ENCODE peak calls at places on chromosomes 3 and 15, in ten cellular contexts. Y is CD4-positive, CD25-positive, alpha-beta regulatory T cell; M is SJSA1; X is neuronal stem cell; K is mammary epithelial cell; P is CD8-positive, alpha-beta memory T cell; H is GM23248; Z is HCT116; E is PC-9; W is neural progenitor cell. B is an unnamed sample.
A peak's percentile ranks its signal among the peaks of the same experiment; 100 is the strongest.

GRCh38 chr15:29934251-29934650 is 112.0 kb upstream of the TJP1 start:
- DNase-seq in Y (no peak), Z (no peak), W (no peak), P (no peak), H (peak; percentile 59), E (peak; percentile 91), X (no peak), K (peak; percentile 76), M (peak; percentile 89), B (no peak)

GRCh38 chr3:116963802-116964201 is 254.2 kb downstream of the TUSC7 start:
- DNase-seq in W (no peak), H (no peak), K (no peak), P (no peak), Z (no peak), Y (no peak), E (no peak), M (no peak), X (no peak), B (no peak)

GRCh38 chr3:43246956-43247355 is 39.4 kb upstream of the SNRK start:
- DNase-seq in X (peak; percentile 5), K (no peak), Z (no peak), Y (no peak), M (no peak), E (no peak), H (no peak), W (peak; percentile 32), P (peak; percentile 6), B (no peak)

GRCh38 chr3:10962481-10963036 is 30.0 kb upstream of the SLC6A1 start:
- DNase-seq in H (no peak), X (no peak), Z (no peak), E (no peak), W (no peak), P (no peak), M (no peak), Y (no peak), K (no peak), B (no peak)

GRCh38 chr15:67070150-67070549 is 4.7 kb downstream of the SMAD3 start:
- DNase-seq in H (no peak), Z (no peak), M (no peak), K (peak; percentile 55), E (no peak), X (no peak), P (no peak), W (no peak), Y (no peak), B (no peak)

GRCh38 chr3:58047806-58048205 is 39.6 kb downstream of the FLNB start:
- DNase-seq in X (no peak), W (no peak), E (peak; percentile 86), H (peak; percentile 95), M (peak; percentile 93), Y (no peak), K (no peak), P (no peak), Z (no peak), B (no peak)

GRCh38 chr15:93451265-93451664 is 362.3 kb upstream of the RGMA start:
- DNase-seq in M (no peak), W (peak; percentile 61), X (no peak), H (no peak), K (no peak), P (no peak), E (no peak), Y (no peak), Z (no peak), B (no peak)

GRCh38 chr15:99421172-99421656 is 144.6 kb upstream of the MEF2A start:
- DNase-seq in Y (peak; percentile 43), M (no peak), X (no peak), P (peak; percentile 24), H (no peak), E (no peak), Z (no peak), K (no peak), W (peak; percentile 61), B (no peak)

DNA sequence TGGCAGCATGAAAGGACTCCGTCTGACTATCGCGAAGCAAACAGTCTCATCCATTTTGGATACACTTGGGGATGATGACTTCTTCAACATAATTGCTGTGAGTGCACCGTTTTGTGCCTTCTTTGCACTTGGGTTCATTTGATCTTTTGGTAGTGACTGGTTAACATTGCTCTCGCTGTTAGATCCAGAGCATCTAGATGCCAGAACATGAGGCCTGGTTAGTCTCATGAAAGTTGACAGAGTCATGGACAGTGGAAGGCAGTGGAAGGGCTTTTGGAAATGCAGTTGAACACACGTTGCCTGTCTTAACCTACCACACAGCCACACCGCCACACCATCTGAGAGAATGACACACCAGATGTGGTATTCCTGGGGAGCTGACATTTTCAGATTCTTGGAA is 357.9 kb downstream of the LRTM1 start:
- DNase-seq in K (no peak), Z (no peak), H (no peak), W (no peak), P (no peak), M (no peak), E (no peak), X (no peak), Y (no peak), B (no peak)
- H3K9me3 ChIP-seq in K (peaks cover 4% of the 10 kb centered on the region), Z (no peaks in the 10 kb centered on the region), H (no peaks in the 10 kb centered on the region), W (no peaks in the 10 kb centered on the region), P (no peaks in the 10 kb centered on the region), M (no peaks in the 10 kb centered on the region), E (no peaks in the 10 kb centered on the region), X (no peaks in the 10 kb centered on the region), Y (no peaks in the 10 kb centered on the region), B (no peaks in the 10 kb centered on the region)

GRCh38 chr15:63234479-63234878 is 42.9 kb upstream of the APH1B start:
- DNase-seq in E (no peak), W (no peak), M (peak; percentile 77), K (peak; percentile 44), X (no peak), P (no peak), Y (no peak), Z (no peak), H (peak; percentile 68), B (no peak)

GRCh38 chr15:63232400-63232799 is 43.0 kb downstream of the RAB8B start:
- DNase-seq in H (peak; percentile 34), E (no peak), X (no peak), Z (no peak), M (no peak), Y (peak; percentile 58), K (no peak), W (no peak), P (peak; percentile 42), B (no peak)

GRCh38 chr15:63231717-63232116 is 42.3 kb downstream of the RAB8B start:
- DNase-seq in X (no peak), Z (no peak), E (no peak), P (no peak), Y (peak; percentile 15), W (no peak), M (no peak), H (peak; percentile 49), K (no peak), B (no peak)

GRCh38 chr15:63232943-63233342 is 43.5 kb downstream of the RAB8B start:
- DNase-seq in K (no peak), M (no peak), Z (no peak), W (no peak), X (no peak), H (peak; percentile 30), E (no peak), Y (no peak), P (no peak), B (no peak)

DNA sequence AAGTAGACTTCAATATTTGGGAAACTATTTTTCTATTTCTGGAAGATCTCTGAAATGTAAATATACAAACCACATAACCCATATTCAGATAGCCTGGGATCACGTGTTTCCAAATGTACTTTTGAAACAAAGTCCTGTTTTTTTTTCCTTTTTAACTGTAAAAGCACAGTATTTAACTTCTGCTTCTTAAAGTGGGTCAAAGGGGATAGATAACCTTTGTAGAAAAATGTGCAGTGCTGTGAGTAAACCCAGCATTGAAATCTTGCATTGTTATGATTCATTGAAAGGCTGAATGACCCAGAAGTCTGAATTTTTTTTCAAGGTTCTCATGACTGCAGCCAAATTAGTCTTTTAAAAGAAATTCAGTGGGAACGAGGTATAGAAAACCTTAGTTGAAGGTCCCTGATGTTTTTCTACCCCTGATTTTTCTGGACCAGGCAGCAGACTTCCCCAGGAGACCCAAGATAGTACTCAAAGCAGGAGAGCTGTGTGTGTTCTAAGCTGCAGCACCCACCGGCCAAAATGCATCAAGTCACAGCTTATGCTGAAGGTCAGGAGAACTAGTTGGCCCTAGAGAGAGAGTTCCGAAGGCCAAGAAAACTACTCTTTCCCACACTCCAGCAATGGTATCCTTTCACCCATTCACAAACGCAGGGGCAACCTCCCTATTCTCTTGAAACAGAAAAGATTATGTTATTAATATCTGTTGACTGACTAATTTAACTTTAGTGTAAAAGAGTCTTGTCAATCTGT is 43.6 kb upstream of the APH1B start:
- DNase-seq in W (no peak), Y (no peak), K (no peak), Z (no peak), E (peak; percentile 41), M (peak; percentile 71), X (no peak), H (peak; percentile 85), P (no peak), B (no peak)
- H3K9me3 ChIP-seq in W (no peaks in the 10 kb centered on the region), Y (no peaks in the 10 kb centered on the region), K (no peaks in the 10 kb centered on the region), Z (no peaks in the 10 kb centered on the region), E (no peaks in the 10 kb centered on the region), M (no peaks in the 10 kb centered on the region), X (no peaks in the 10 kb centered on the region), H (no peaks in the 10 kb centered on the region), P (no peaks in the 10 kb centered on the region), B (no peaks in the 10 kb centered on the region)

GRCh38 chr15:20345401-20345958 is 196.1 kb downstream of the GOLGA6L6 start:
- DNase-seq in Z (no peak), Y (no peak), H (no peak), M (no peak), W (no peak), P (no peak), K (no peak), E (peak; percentile 21), X (no peak), B (no peak)

GRCh38 chr15:20344601-20345400 is 196.8 kb downstream of the GOLGA6L6 start:
- DNase-seq in K (peak; percentile 12), H (no peak), W (no peak), Y (no peak), M (no peak), X (no peak), P (no peak), Z (no peak), E (peak; percentile 37), B (no peak)

GRCh38 chr15:20340931-20341661 is 200.5 kb downstream of the GOLGA6L6 start:
- DNase-seq in H (no peak), P (peak; percentile 44), Y (no peak), E (no peak), K (peak; percentile 57), X (no peak), Z (no peak), M (no peak), W (peak; percentile 47), B (peak; percentile 49)

GRCh38 chr15:20340331-20340811 is 201.2 kb downstream of the GOLGA6L6 start:
- DNase-seq in Y (no peak), P (no peak), M (no peak), H (no peak), E (peak; percentile 54), X (no peak), W (no peak), Z (no peak), K (peak; percentile 17), B (peak; percentile 49)

DNA sequence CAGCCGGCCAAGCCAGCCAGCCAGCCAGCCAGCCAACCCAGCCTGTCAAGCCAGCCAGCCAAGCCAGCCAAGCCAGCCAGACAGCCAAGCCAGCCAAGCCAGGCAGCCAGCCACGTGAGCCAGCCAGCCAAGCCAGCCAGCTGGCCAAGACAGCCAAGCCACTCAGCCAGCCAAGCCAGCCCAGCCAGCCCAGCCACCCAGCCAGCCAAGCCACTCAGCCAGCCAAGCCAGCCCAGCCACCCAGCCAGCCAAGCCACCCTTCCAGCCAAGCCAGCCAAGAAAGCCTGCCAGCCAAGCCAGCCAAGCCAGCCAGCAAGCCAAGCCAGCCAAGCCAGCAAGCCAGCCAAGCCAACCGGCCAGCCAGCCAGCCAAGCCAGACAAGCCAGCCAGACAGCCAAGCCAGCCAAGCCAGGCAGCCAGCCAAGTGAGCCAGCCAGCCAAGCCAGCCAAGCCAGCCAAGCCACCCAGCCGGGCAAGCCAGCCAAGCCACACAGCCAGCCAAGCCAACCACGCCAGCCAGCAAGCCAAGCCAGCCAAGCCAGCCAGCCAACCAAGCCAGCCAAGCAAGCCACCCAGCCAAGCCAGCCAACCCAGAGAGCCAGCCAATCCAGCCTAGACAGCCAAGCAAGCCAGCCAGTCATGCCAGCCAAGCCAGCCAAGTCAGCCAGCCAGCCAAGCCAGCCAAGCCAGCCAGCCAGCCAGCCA is 199.5 kb downstream of the GOLGA6L6 start:
- DNase-seq in Z (no peak), X (no peak), H (no peak), K (peak; percentile 42), W (peak; percentile 45), E (no peak), M (no peak), P (peak; percentile 42), Y (no peak), B (peak; percentile 47)
- H3K9me3 ChIP-seq in Z (peaks cover 66% of the 10 kb centered on the region), X (peaks cover 20% of the 10 kb centered on the region), H (no peaks in the 10 kb centered on the region), K (peaks cover 28% of the 10 kb centered on the region), W (peaks cover 28% of the 10 kb centered on the region), E (peaks cover 3% of the 10 kb centered on the region), M (peaks cover 13% of the 10 kb centered on the region), P (no peaks in the 10 kb centered on the region), Y (peaks cover 17% of the 10 kb centered on the region), B (peaks cover 8% of the 10 kb centered on the region)

DNA sequence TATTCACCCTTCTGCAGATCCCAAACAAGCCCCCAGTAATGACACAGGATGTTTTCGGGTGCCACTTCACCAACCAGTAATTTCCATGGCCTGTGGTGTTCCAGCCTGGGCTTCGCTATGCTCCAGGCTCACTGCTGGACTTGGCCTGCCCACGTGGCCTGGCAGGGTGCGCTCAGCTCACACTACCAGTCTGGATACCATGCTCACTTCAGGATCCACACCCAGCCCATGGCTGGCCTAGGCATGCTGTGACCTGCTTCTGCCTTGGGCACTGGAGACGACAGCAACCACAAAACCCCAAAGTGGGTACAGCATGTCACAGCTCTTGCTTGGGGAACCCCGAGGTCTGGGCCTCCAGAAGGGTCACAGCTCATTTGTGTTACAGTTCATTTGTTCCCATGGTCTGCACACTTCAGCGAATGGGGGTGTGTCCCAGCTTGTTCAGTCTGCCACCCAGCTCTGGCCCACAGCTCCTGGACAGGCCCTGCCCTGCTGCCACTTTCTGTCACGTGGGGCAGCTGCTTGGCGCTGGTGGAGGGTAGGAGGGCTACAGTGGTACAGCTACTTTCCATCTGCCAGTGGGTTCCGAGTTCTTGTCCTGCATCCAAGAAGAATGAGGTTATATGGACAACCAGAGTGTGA is 650.8 kb downstream of the MCTP2 start:
- DNase-seq in W (no peak), P (no peak), Y (no peak), E (no peak), M (no peak), K (peak; percentile 88), H (no peak), X (no peak), Z (no peak), B (no peak)
- H3K9me3 ChIP-seq in W (no peaks in the 10 kb centered on the region), P (no peaks in the 10 kb centered on the region), Y (peaks cover 3% of the 10 kb centered on the region), E (no peaks in the 10 kb centered on the region), M (no peaks in the 10 kb centered on the region), K (peaks cover 9% of the 10 kb centered on the region), H (no peaks in the 10 kb centered on the region), X (peaks cover 2% of the 10 kb centered on the region), Z (no peaks in the 10 kb centered on the region), B (no peaks in the 10 kb centered on the region)